ENCODE peak calls at places on chromosomes 6 and 20, in five cellular contexts. One of them, this sample, is unnamed.

GRCh38 chr20:45959126-45959525 is 12.9 kb downstream of the ZNF335 start:
- DNase-seq in CD8-positive, alpha-beta memory T cell: no peak
- DNase-seq in GM12878: no peak
- DNase-seq in Peyer's patch: peak; percentile 38
- DNase-seq in endodermal cell: peak; percentile 23
- DNase-seq in this sample: no peak

GRCh38 chr6:142026471-142026870 is 106.3 kb upstream of the GJE1 start:
- DNase-seq in CD8-positive, alpha-beta memory T cell: no peak
- DNase-seq in endodermal cell: no peak
- DNase-seq in GM12878: no peak
- DNase-seq in Peyer's patch: no peak
- DNase-seq in this sample: no peak

GRCh38 chr20:20395856-20396600 is 28.1 kb downstream of the INSM1 start:
- DNase-seq in CD8-positive, alpha-beta memory T cell: no peak
- DNase-seq in endodermal cell: no peak
- DNase-seq in GM12878: no peak
- DNase-seq in Peyer's patch: no peak
- DNase-seq in this sample: no peak

GRCh38 chr6:402901-403658 is 11.5 kb downstream of the IRF4 start:
- DNase-seq in endodermal cell: no peak
- DNase-seq in CD8-positive, alpha-beta memory T cell: no peak
- DNase-seq in GM12878: no peak
- DNase-seq in Peyer's patch: no peak
- DNase-seq in this sample: no peak

GRCh38 chr6:12331951-12332749 is 42.0 kb downstream of the EDN1 start:
- DNase-seq in Peyer's patch: no peak
- DNase-seq in CD8-positive, alpha-beta memory T cell: no peak
- DNase-seq in GM12878: no peak
- DNase-seq in endodermal cell: peak; percentile 64
- DNase-seq in this sample: no peak

GRCh38 chr6:36544228-36544627 is 3.1 kb downstream of the STK38 start:
- DNase-seq in Peyer's patch: no peak
- DNase-seq in CD8-positive, alpha-beta memory T cell: peak; percentile 52
- DNase-seq in GM12878: no peak
- DNase-seq in endodermal cell: no peak
- DNase-seq in this sample: peak; percentile 63

GRCh38 chr20:51368461-51369211 is 173.9 kb downstream of the NFATC2 start:
- DNase-seq in GM12878: no peak
- DNase-seq in endodermal cell: no peak
- DNase-seq in Peyer's patch: no peak
- DNase-seq in CD8-positive, alpha-beta memory T cell: no peak
- DNase-seq in this sample: no peak

GRCh38 chr6:100470721-100471120 is 6.0 kb upstream of the SIM1 start:
- DNase-seq in GM12878: no peak
- DNase-seq in Peyer's patch: no peak
- DNase-seq in endodermal cell: peak; percentile 5
- DNase-seq in CD8-positive, alpha-beta memory T cell: no peak
- DNase-seq in this sample: no peak

GRCh38 chr6:140071601-140072062 is 697.2 kb upstream of the CITED2 start:
- DNase-seq in Peyer's patch: no peak
- DNase-seq in endodermal cell: no peak
- DNase-seq in CD8-positive, alpha-beta memory T cell: no peak
- DNase-seq in GM12878: peak; percentile 3
- DNase-seq in this sample: no peak

GRCh38 chr6:13479206-13479797 is 8.1 kb downstream of the GFOD1 start:
- DNase-seq in endodermal cell: no peak
- DNase-seq in CD8-positive, alpha-beta memory T cell: no peak
- DNase-seq in GM12878: no peak
- DNase-seq in Peyer's patch: no peak
- DNase-seq in this sample: no peak

GRCh38 chr6:149289966-149290365 is 27.5 kb upstream of the TAB2 start:
- DNase-seq in GM12878: no peak
- DNase-seq in CD8-positive, alpha-beta memory T cell: no peak
- DNase-seq in endodermal cell: no peak
- DNase-seq in Peyer's patch: no peak
- DNase-seq in this sample: no peak

GRCh38 chr20:6094038-6094437 is 28.8 kb downstream of the FERMT1 start:
- DNase-seq in CD8-positive, alpha-beta memory T cell: no peak
- DNase-seq in Peyer's patch: no peak
- DNase-seq in GM12878: peak; percentile 7
- DNase-seq in endodermal cell: no peak
- DNase-seq in this sample: no peak

GRCh38 chr6:39171489-39172376 is 56.7 kb upstream of the SAYSD1 start:
- DNase-seq in endodermal cell: peak; percentile 21
- DNase-seq in CD8-positive, alpha-beta memory T cell: no peak
- DNase-seq in Peyer's patch: no peak
- DNase-seq in GM12878: no peak
- DNase-seq in this sample: no peak

GRCh38 chr20:1442304-1442703 is 24.3 kb downstream of the NSFL1C start:
- DNase-seq in GM12878: no peak
- DNase-seq in Peyer's patch: no peak
- DNase-seq in CD8-positive, alpha-beta memory T cell: no peak
- DNase-seq in endodermal cell: no peak
- DNase-seq in this sample: no peak

GRCh38 chr20:58579819-58580492 is 64.8 kb upstream of the APCDD1L start:
- DNase-seq in GM12878: no peak
- DNase-seq in CD8-positive, alpha-beta memory T cell: no peak
- DNase-seq in Peyer's patch: no peak
- DNase-seq in endodermal cell: no peak
- DNase-seq in this sample: no peak

GRCh38 chr6:1960484-1961142 is 284.8 kb downstream of the GMDS start:
- DNase-seq in endodermal cell: no peak
- DNase-seq in Peyer's patch: no peak
- DNase-seq in GM12878: no peak
- DNase-seq in CD8-positive, alpha-beta memory T cell: no peak
- DNase-seq in this sample: no peak

GRCh38 chr20:5859611-5860010 is 90.7 kb downstream of the TRMT6 start:
- DNase-seq in CD8-positive, alpha-beta memory T cell: no peak
- DNase-seq in GM12878: no peak
- DNase-seq in endodermal cell: no peak
- DNase-seq in Peyer's patch: no peak
- DNase-seq in this sample: no peak

GRCh38 chr6:126064994-126065401 is 78.7 kb downstream of the TRMT11 start:
- DNase-seq in endodermal cell: no peak
- DNase-seq in CD8-positive, alpha-beta memory T cell: no peak
- DNase-seq in GM12878: no peak
- DNase-seq in Peyer's patch: no peak
- DNase-seq in this sample: no peak

DNA sequence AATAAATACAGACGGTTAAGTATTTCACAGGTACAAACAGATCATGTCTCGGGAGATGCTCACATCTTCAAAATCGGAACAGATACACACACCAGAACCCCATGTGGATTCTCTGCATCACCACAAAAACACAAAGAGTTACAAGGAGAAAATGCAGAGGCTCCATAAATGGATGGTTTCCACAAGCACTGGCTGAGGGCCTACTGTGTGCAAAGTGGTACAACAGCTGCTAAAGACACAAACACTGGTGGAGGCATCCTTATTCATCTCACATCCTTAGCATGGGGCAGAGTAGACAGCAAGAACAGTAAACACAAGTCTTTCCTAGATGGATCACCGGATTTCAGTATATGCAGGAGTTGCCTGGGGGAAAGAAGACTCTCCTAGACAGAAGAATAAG is 88.8 kb downstream of the DTNBP1 start:
- DNase-seq in Peyer's patch: no peak
- DNase-seq in CD8-positive, alpha-beta memory T cell: no peak
- DNase-seq in endodermal cell: no peak
- DNase-seq in GM12878: no peak
- DNase-seq in this sample: no peak
- H3K4me3 ChIP-seq in Peyer's patch: no peak overlapping the region
- H3K4me3 ChIP-seq in CD8-positive, alpha-beta memory T cell: no peak overlapping the region
- H3K4me3 ChIP-seq in endodermal cell: no peak overlapping the region
- H3K4me3 ChIP-seq in GM12878: no peak overlapping the region
- H3K4me3 ChIP-seq in this sample: no peak overlapping the region

DNA sequence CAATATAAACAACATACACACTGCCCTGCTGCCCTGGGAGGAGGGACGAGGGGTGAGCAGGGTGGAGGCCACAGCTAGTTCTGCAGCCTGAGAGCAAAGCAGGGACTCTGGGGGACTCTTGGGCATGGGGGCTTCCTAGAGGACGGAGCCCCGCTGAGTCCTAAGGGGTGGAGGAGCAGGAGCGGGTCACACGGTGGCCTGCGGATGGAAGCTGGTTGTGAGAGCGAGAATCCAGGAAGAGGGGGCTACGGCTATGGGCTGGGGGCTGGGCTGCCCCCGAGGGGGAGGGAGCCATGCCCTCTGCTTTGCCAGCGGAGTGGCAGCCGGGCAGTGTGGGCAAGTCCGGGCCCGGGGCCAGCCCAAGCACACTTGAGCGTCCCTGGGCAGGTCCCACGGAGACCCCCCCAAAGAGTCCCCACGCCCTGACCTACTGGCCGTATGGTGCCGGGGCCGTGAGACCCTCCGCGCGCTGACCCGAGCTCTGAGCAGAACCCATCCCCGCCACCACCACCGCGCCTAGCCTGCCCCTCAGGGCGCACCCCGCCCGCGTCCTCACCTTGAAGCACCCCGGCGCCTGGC is 369 bp downstream of the ADAM33 start:
- DNase-seq in GM12878: no peak
- DNase-seq in endodermal cell: no peak
- DNase-seq in Peyer's patch: no peak
- DNase-seq in CD8-positive, alpha-beta memory T cell: no peak
- DNase-seq in this sample: no peak
- H3K27ac ChIP-seq in GM12878: no peak overlapping the region
- H3K27ac ChIP-seq in endodermal cell: no peak overlapping the region
- H3K27ac ChIP-seq in Peyer's patch: peak overlapping the region; percentile 84
- H3K27ac ChIP-seq in CD8-positive, alpha-beta memory T cell: no peak overlapping the region
- H3K27ac ChIP-seq in this sample: no peak overlapping the region

GRCh38 chr6:159692303-159693127 is 526 bp downstream of the SOD2 start:
- DNase-seq in Peyer's patch: peak; percentile 77
- DNase-seq in GM12878: no peak
- DNase-seq in CD8-positive, alpha-beta memory T cell: peak; percentile 27
- DNase-seq in endodermal cell: peak; percentile 78
- DNase-seq in this sample: peak; percentile 68
- H3K4me1 ChIP-seq in Peyer's patch: peaks cover 30% of the 10 kb centered on the region
- H3K4me1 ChIP-seq in GM12878: peaks cover 10% of the 10 kb centered on the region
- H3K4me1 ChIP-seq in CD8-positive, alpha-beta memory T cell: peaks cover 33% of the 10 kb centered on the region
- H3K4me1 ChIP-seq in endodermal cell: peaks cover 4% of the 10 kb centered on the region
- H3K4me1 ChIP-seq in this sample: peaks cover 28% of the 10 kb centered on the region

GRCh38 chr6:31813463-31813849 is 1.6 kb downstream of the HSPA1L start:
- DNase-seq in CD8-positive, alpha-beta memory T cell: no peak
- DNase-seq in Peyer's patch: peak; percentile 48
- DNase-seq in GM12878: no peak
- DNase-seq in endodermal cell: no peak
- DNase-seq in this sample: no peak
- H3K4me3 ChIP-seq in CD8-positive, alpha-beta memory T cell: peak overlapping the region; percentile 37
- H3K4me3 ChIP-seq in Peyer's patch: no peak overlapping the region
- H3K4me3 ChIP-seq in GM12878: peak overlapping the region; percentile 47
- H3K4me3 ChIP-seq in endodermal cell: peak overlapping the region; percentile 53
- H3K4me3 ChIP-seq in this sample: peak overlapping the region; percentile 8

GRCh38 chr6:133985970-133986369 is 32.9 kb downstream of the TBPL1 start:
- DNase-seq in endodermal cell: no peak
- DNase-seq in CD8-positive, alpha-beta memory T cell: no peak
- DNase-seq in Peyer's patch: no peak
- DNase-seq in GM12878: no peak
- DNase-seq in this sample: no peak
- H3K27ac ChIP-seq in endodermal cell: no peak overlapping the region
- H3K27ac ChIP-seq in CD8-positive, alpha-beta memory T cell: no peak overlapping the region
- H3K27ac ChIP-seq in Peyer's patch: no peak overlapping the region
- H3K27ac ChIP-seq in GM12878: no peak overlapping the region
- H3K27ac ChIP-seq in this sample: no peak overlapping the region

This sample was measured in CD8-positive, alpha-beta T cell.